ENCODE peak calls at places on chromosome 3, in six cellular contexts. H, M, R, L, Y and F are unnamed samples.

GRCh38 chr3:18559323-18559972 is 134.3 kb upstream of the SATB1 start:
- DNase-seq in L (peak), M (no peak), H (no peak), R (peak), Y (peak), F (peak)

GRCh38 chr3:149398296-149398695 is 20.8 kb upstream of the TM4SF1 start:
- DNase-seq in R (no peak), M (no peak), Y (no peak), L (no peak), H (no peak), F (no peak)

GRCh38 chr3:107861904-107862303 is 228.9 kb downstream of the CD47 start:
- DNase-seq in L (no peak), Y (no peak), H (no peak), R (no peak), M (no peak), F (peak)

GRCh38 chr3:64143399-64144130 is 81.7 kb downstream of the PRICKLE2 start:
- DNase-seq in M (no peak), Y (peak), H (peak), L (peak), R (peak), F (peak)

GRCh38 chr3:112320698-112321097 is 12.3 kb upstream of the CD200 start:
- DNase-seq in L (no peak), M (no peak), Y (no peak), R (no peak), H (no peak), F (no peak)

GRCh38 chr3:53109822-53110771 is 20.1 kb downstream of the RFT1 start:
- DNase-seq in R (peak), Y (peak), H (peak), M (no peak), L (peak), F (peak)

GRCh38 chr3:172201990-172202318 is 162.6 kb downstream of the FNDC3B start:
- DNase-seq in M (no peak), Y (peak), R (peak), H (peak), L (peak), F (no peak)

GRCh38 chr3:157175678-157176077 is 15.7 kb upstream of the CCNL1 start:
- DNase-seq in M (peak), Y (peak), H (no peak), R (peak), L (peak), F (no peak)

GRCh38 chr3:39935261-39935660 is 125.9 kb downstream of the MYRIP start:
- DNase-seq in Y (peak), H (no peak), L (no peak), M (no peak), R (no peak), F (no peak)

GRCh38 chr3:105853801-105854432 is 14.9 kb downstream of the CBLB start:
- DNase-seq in L (no peak), M (no peak), R (no peak), H (no peak), Y (no peak), F (peak)

GRCh38 chr3:33513262-33513863 is 73.2 kb upstream of the UBP1 start:
- DNase-seq in R (no peak), L (no peak), Y (no peak), H (no peak), M (no peak), F (no peak)

GRCh38 chr3:194095464-194095863 is 40.5 kb upstream of the HES1 start:
- DNase-seq in Y (peak), L (no peak), R (peak), H (no peak), M (no peak), F (peak)

GRCh38 chr3:111924283-111924682 is 54.5 kb upstream of the ABHD10 start:
- DNase-seq in H (no peak), M (no peak), L (peak), Y (peak), R (peak), F (no peak)

GRCh38 chr3:30672287-30672735 is 65.9 kb downstream of the TGFBR2 start:
- DNase-seq in M (no peak), Y (no peak), H (no peak), L (no peak), R (no peak), F (no peak)